ENCODE peak calls at places on chromosomes 11 and 22, in five cellular contexts. One of them, this sample, is unnamed.

GRCh38 chr11:100562102-100562501 is 125.0 kb upstream of the ARHGAP42 start:
- DNase-seq in adrenal gland: peak; percentile 66
- DNase-seq in uterus: peak; percentile 29
- DNase-seq in GM12892: no peak
- DNase-seq in breast epithelium: no peak
- DNase-seq in this sample: no peak

GRCh38 chr22:31140746-31141145 is 438 bp upstream of the PLA2G3 start:
- DNase-seq in adrenal gland: no peak
- DNase-seq in uterus: no peak
- DNase-seq in GM12892: no peak
- DNase-seq in breast epithelium: no peak
- DNase-seq in this sample: no peak

GRCh38 chr11:19566583-19567379 is 145.9 kb upstream of the NAV2 start:
- DNase-seq in adrenal gland: no peak
- DNase-seq in uterus: no peak
- DNase-seq in GM12892: no peak
- DNase-seq in breast epithelium: no peak
- DNase-seq in this sample: no peak

GRCh38 chr22:28435271-28435825 is 244.3 kb downstream of the TTC28 start:
- DNase-seq in adrenal gland: no peak
- DNase-seq in uterus: no peak
- DNase-seq in GM12892: no peak
- DNase-seq in breast epithelium: peak; percentile 85
- DNase-seq in this sample: no peak

GRCh38 chr11:76723548-76723947 is 53.0 kb upstream of the LRRC32 start:
- DNase-seq in adrenal gland: no peak
- DNase-seq in uterus: no peak
- DNase-seq in GM12892: no peak
- DNase-seq in breast epithelium: no peak
- DNase-seq in this sample: no peak

GRCh38 chr22:45103756-45104155 is 60.0 kb upstream of the NUP50 start:
- DNase-seq in adrenal gland: no peak
- DNase-seq in uterus: no peak
- DNase-seq in GM12892: no peak
- DNase-seq in breast epithelium: no peak
- DNase-seq in this sample: no peak

GRCh38 chr22:44281706-44282637 is 30.8 kb downstream of the SHISAL1 start:
- DNase-seq in adrenal gland: peak; percentile 59
- DNase-seq in uterus: peak; percentile 46
- DNase-seq in GM12892: no peak
- DNase-seq in breast epithelium: no peak
- DNase-seq in this sample: no peak

GRCh38 chr22:37017356-37017755 is 1.9 kb downstream of the TST start:
- DNase-seq in adrenal gland: no peak
- DNase-seq in uterus: no peak
- DNase-seq in GM12892: no peak
- DNase-seq in breast epithelium: no peak
- DNase-seq in this sample: no peak

GRCh38 chr11:85348945-85349344 is 278.2 kb downstream of the DLG2 start:
- DNase-seq in adrenal gland: no peak
- DNase-seq in uterus: no peak
- DNase-seq in GM12892: no peak
- DNase-seq in breast epithelium: no peak
- DNase-seq in this sample: no peak

GRCh38 chr11:64542172-64543125 is 48.6 kb upstream of the SLC22A12 start:
- DNase-seq in adrenal gland: no peak
- DNase-seq in uterus: no peak
- DNase-seq in GM12892: no peak
- DNase-seq in breast epithelium: peak; percentile 82
- DNase-seq in this sample: no peak

GRCh38 chr22:37169412-37169811 is 18.6 kb downstream of the C1QTNF6 start:
- DNase-seq in adrenal gland: no peak
- DNase-seq in uterus: peak; percentile 8
- DNase-seq in GM12892: no peak
- DNase-seq in breast epithelium: no peak
- DNase-seq in this sample: no peak

GRCh38 chr22:23285734-23286133 is 105.4 kb downstream of the BCR start:
- DNase-seq in adrenal gland: no peak
- DNase-seq in uterus: no peak
- DNase-seq in GM12892: no peak
- DNase-seq in breast epithelium: no peak
- DNase-seq in this sample: no peak

GRCh38 chr11:18641677-18642076 is 7.5 kb upstream of the SPTY2D1 start:
- DNase-seq in adrenal gland: no peak
- DNase-seq in uterus: no peak
- DNase-seq in GM12892: no peak
- DNase-seq in breast epithelium: no peak
- DNase-seq in this sample: no peak

GRCh38 chr11:36292311-36292722 is 3.1 kb upstream of the COMMD9 start:
- DNase-seq in adrenal gland: no peak
- DNase-seq in uterus: no peak
- DNase-seq in GM12892: peak; percentile 35
- DNase-seq in breast epithelium: no peak
- DNase-seq in this sample: peak; percentile 39

GRCh38 chr11:65454696-65455456 is 32.3 kb downstream of the NEAT1 start:
- DNase-seq in adrenal gland: peak; percentile 94
- DNase-seq in uterus: peak; percentile 94
- DNase-seq in GM12892: peak; percentile 97
- DNase-seq in breast epithelium: peak; percentile 77
- DNase-seq in this sample: peak; percentile 94

GRCh38 chr11:65589444-65590239 is 6.0 kb downstream of the KCNK7 start:
- DNase-seq in adrenal gland: no peak
- DNase-seq in uterus: no peak
- DNase-seq in GM12892: peak; percentile 68
- DNase-seq in breast epithelium: no peak
- DNase-seq in this sample: peak; percentile 77

GRCh38 chr11:78768345-78768744 is 193.7 kb upstream of the NARS2 start:
- DNase-seq in adrenal gland: no peak
- DNase-seq in uterus: no peak
- DNase-seq in GM12892: no peak
- DNase-seq in breast epithelium: no peak
- DNase-seq in this sample: no peak

GRCh38 chr11:110447897-110448522 is 18.3 kb downstream of the FDX1 start:
- DNase-seq in adrenal gland: no peak
- DNase-seq in uterus: no peak
- DNase-seq in GM12892: no peak
- DNase-seq in breast epithelium: no peak
- DNase-seq in this sample: no peak

GRCh38 chr22:27842994-27843431 is 41.5 kb upstream of the MN1 start:
- DNase-seq in adrenal gland: peak; percentile 36
- DNase-seq in uterus: no peak
- DNase-seq in GM12892: no peak
- DNase-seq in breast epithelium: no peak
- DNase-seq in this sample: no peak

GRCh38 chr11:103716363-103716762 is 320.1 kb upstream of the DDI1 start:
- DNase-seq in adrenal gland: no peak
- DNase-seq in uterus: no peak
- DNase-seq in GM12892: no peak
- DNase-seq in breast epithelium: no peak
- DNase-seq in this sample: no peak

GRCh38 chr11:117528061-117528780 is 200.6 kb downstream of the CEP164 start:
- DNase-seq in adrenal gland: no peak
- DNase-seq in uterus: no peak
- DNase-seq in GM12892: no peak
- DNase-seq in breast epithelium: peak; percentile 50
- DNase-seq in this sample: no peak

GRCh38 chr22:43217285-43218030 is 30.5 kb upstream of the TTLL12 start:
- DNase-seq in adrenal gland: no peak
- DNase-seq in uterus: no peak
- DNase-seq in GM12892: no peak
- DNase-seq in breast epithelium: no peak
- DNase-seq in this sample: no peak

GRCh38 chr11:17351510-17352176 is at the start of gene NCR3LG1:
- DNase-seq in adrenal gland: peak; percentile 77
- DNase-seq in uterus: peak; percentile 75
- DNase-seq in GM12892: peak; percentile 37
- DNase-seq in breast epithelium: peak; percentile 26
- DNase-seq in this sample: peak; percentile 37

GRCh38 chr11:132848336-132848735 is 684.0 kb downstream of the OPCML start:
- DNase-seq in adrenal gland: no peak
- DNase-seq in uterus: no peak
- DNase-seq in GM12892: no peak
- DNase-seq in breast epithelium: peak; percentile 31
- DNase-seq in this sample: no peak

GRCh38 chr11:95245038-95245437 is 14.0 kb upstream of the SESN3 start:
- DNase-seq in adrenal gland: no peak
- DNase-seq in uterus: no peak
- DNase-seq in GM12892: no peak
- DNase-seq in breast epithelium: no peak
- DNase-seq in this sample: no peak

GRCh38 chr11:131723088-131723487 is 352.7 kb downstream of the NTM start:
- DNase-seq in adrenal gland: no peak
- DNase-seq in uterus: no peak
- DNase-seq in GM12892: no peak
- DNase-seq in breast epithelium: no peak
- DNase-seq in this sample: no peak

GRCh38 chr11:76329084-76329648 is 51.8 kb downstream of the THAP12 start:
- DNase-seq in adrenal gland: peak; percentile 46
- DNase-seq in uterus: no peak
- DNase-seq in GM12892: no peak
- DNase-seq in breast epithelium: no peak
- DNase-seq in this sample: no peak

GRCh38 chr11:104164028-104164520 is at the start of gene PDGFD:
- DNase-seq in adrenal gland: peak; percentile 86
- DNase-seq in uterus: peak; percentile 38
- DNase-seq in GM12892: peak; percentile 29
- DNase-seq in breast epithelium: peak; percentile 37
- DNase-seq in this sample: peak; percentile 32

GRCh38 chr22:46331496-46331895 is 4.0 kb upstream of the TRMU start:
- DNase-seq in adrenal gland: no peak
- DNase-seq in uterus: no peak
- DNase-seq in GM12892: no peak
- DNase-seq in breast epithelium: no peak
- DNase-seq in this sample: no peak
- TF ChIP-seq POLR2A in adrenal gland: no peak
- TF ChIP-seq POLR2A in uterus: no peak
- TF ChIP-seq POLR2A in GM12892: no peak
- TF ChIP-seq POLR2A in breast epithelium: no peak
- TF ChIP-seq POLR2A in this sample: no peak

GRCh38 chr11:46296520-46297448 is 19.3 kb downstream of the CREB3L1 start:
- DNase-seq in adrenal gland: peak; percentile 72
- DNase-seq in uterus: peak; percentile 86
- DNase-seq in GM12892: no peak
- DNase-seq in breast epithelium: no peak
- DNase-seq in this sample: no peak
- TF ChIP-seq POLR2A in adrenal gland: no peak
- TF ChIP-seq POLR2A in uterus: no peak
- TF ChIP-seq POLR2A in GM12892: no peak
- TF ChIP-seq POLR2A in breast epithelium: no peak
- TF ChIP-seq POLR2A in this sample: no peak

DNA sequence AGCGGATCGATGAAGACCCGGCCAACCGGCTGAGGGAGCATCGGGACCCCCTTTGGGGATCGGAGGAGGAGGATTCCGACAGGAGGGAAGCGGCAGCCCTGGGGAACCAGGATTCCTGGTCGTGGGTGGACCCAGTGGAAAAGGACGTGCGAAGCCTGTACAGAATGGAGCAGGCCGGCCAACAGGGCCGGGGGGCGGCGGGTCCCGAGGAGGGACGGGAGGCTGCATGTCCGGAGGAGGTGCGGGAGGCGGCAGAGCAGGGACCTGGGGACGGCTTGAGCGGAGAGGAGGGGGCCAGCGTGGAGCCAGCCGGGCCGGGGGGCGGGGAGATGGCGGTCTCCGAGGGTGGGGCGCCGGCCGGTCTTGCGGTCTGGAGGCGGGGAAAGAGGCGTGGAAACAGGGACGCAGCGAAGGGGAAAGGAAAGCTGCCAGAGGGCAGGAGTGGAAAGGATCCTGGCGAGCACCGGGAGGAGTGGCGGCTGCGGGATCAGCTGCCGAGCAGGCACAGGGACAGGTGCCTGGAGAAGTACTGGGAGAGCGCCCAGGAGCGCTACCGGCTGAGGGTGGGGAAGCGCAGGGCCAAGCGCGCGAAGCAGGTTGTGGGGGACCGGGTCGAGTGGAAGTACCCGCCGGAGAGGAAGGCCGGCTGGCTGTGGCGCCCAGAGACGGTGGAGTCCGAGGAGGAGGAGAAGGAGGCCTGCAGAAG is at the start of gene ANO5:
- DNase-seq in adrenal gland: peak; percentile 81
- DNase-seq in uterus: peak; percentile 34
- DNase-seq in GM12892: peak; percentile 37
- DNase-seq in breast epithelium: peak; percentile 16
- DNase-seq in this sample: peak; percentile 42
- TF ChIP-seq POLR2A in adrenal gland: peak; percentile 55
- TF ChIP-seq POLR2A in uterus: peak; percentile 15
- TF ChIP-seq POLR2A in GM12892: peak; percentile 36
- TF ChIP-seq POLR2A in breast epithelium: no peak
- TF ChIP-seq POLR2A in this sample: peak; percentile 34

GRCh38 chr11:119728226-119728626 is 774 bp downstream of the NECTIN1 start:
- DNase-seq in adrenal gland: no peak
- DNase-seq in uterus: no peak
- DNase-seq in GM12892: no peak
- DNase-seq in breast epithelium: no peak
- DNase-seq in this sample: no peak

GRCh38 chr11:119729581-119730346 is 764 bp upstream of the NECTIN1 start:
- DNase-seq in adrenal gland: peak; percentile 85
- DNase-seq in uterus: peak; percentile 62
- DNase-seq in GM12892: no peak
- DNase-seq in breast epithelium: peak; percentile 85
- DNase-seq in this sample: no peak

GRCh38 chr11:119727523-119728081 is 1.4 kb downstream of the NECTIN1 start:
- DNase-seq in adrenal gland: no peak
- DNase-seq in uterus: peak; percentile 34
- DNase-seq in GM12892: no peak
- DNase-seq in breast epithelium: no peak
- DNase-seq in this sample: peak; percentile 56

GRCh38 chr11:119730347-119730613 is 1.3 kb upstream of the NECTIN1 start:
- DNase-seq in adrenal gland: no peak
- DNase-seq in uterus: no peak
- DNase-seq in GM12892: no peak
- DNase-seq in breast epithelium: no peak
- DNase-seq in this sample: no peak

DNA sequence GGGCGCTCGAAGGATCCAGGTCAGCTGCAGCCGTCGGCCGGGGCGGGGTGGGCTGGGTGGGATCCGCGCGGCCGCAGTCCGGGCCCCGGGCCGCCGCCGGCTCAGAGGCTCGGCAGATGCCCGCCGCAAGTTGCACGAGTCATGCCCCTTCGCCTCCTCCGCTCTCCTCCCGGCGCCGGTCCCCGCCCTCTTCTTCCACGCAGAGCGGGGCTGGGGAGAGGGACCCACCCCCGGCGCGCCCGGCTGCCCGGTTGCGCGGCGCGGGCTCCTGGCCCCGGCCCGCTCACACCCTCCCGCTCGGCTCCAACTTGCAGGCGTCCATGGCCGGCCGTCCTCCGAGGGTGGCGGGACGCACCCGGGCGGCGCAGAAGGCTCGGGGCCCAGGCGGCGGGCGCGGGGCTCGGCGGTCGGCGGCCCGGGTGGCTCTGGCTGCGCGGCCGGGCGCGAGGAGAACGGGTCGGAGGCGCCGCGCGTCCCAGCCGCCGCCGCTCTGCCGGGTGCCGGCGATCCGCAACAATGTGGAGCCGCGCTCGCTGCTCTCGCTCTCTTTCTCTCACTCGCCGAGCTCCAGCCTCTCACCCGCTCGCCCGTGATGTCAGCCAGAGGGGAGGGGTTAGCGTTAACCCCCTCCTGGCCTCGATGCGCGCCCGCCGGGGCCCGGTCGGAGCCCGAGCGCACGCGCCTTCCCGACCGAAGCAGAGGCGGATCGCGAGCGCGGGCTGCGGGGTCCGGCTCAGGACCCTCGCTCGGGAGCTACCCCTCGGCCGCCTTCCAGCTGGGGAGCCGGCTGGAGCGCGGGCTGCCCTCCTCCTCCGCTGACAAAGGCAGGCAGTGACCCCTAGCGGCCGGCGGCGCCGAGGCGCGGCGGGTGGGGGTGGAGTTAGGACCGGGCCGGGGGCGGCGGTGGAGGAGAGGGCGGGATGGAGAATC is at the start of gene NECTIN1:
- DNase-seq in adrenal gland: peak; percentile 91
- DNase-seq in uterus: peak; percentile 87
- DNase-seq in GM12892: peak; percentile 93
- DNase-seq in breast epithelium: peak; percentile 82
- DNase-seq in this sample: peak; percentile 95
- TF ChIP-seq POLR2A in adrenal gland: peak; percentile 93
- TF ChIP-seq POLR2A in uterus: peak; percentile 83
- TF ChIP-seq POLR2A in GM12892: peak; percentile 71
- TF ChIP-seq POLR2A in breast epithelium: no peak
- TF ChIP-seq POLR2A in this sample: no peak